ENCODE peak calls at places on chromosomes 7 and 10, in four cellular contexts. S, F, E and W are unnamed samples.

GRCh38 chr10:79242620-79243152 is 104.6 kb upstream of the PPIF start:
- DNase-seq in S (peak; percentile 89), F (peak; percentile 59), E (peak; percentile 87), W (peak; percentile 86)

GRCh38 chr10:74081192-74081803 is 69.3 kb downstream of the AP3M1 start:
- DNase-seq in S (peak; percentile 21), F (peak; percentile 6), E (peak; percentile 38), W (peak; percentile 39)

GRCh38 chr10:87095241-87095945 is 387 bp downstream of the SHLD2 start:
- DNase-seq in S (peak; percentile 36), F (peak; percentile 52), E (peak; percentile 70), W (peak; percentile 89)

GRCh38 chr10:92571649-92572048 is 2.2 kb downstream of the IDE start:
- DNase-seq in S (no peak), F (no peak), E (no peak), W (no peak)

GRCh38 chr10:47023237-47024045 is 112.2 kb downstream of the PTPN20 start:
- DNase-seq in S (no peak), F (no peak), E (no peak), W (no peak)

GRCh38 chr7:45054442-45054841 is 34.3 kb downstream of the NACAD start:
- DNase-seq in S (no peak), F (no peak), E (no peak), W (no peak)

GRCh38 chr7:29495618-29496017 is 68.0 kb upstream of the PRR15 start:
- DNase-seq in S (no peak), F (no peak), E (peak; percentile 62), W (peak; percentile 53)

GRCh38 chr10:58956926-58957325 is 219.5 kb upstream of the PHYHIPL start:
- DNase-seq in S (no peak), F (no peak), E (no peak), W (no peak)

GRCh38 chr7:41855798-41856197 is 152.9 kb upstream of the INHBA start:
- DNase-seq in S (no peak), F (no peak), E (no peak), W (no peak)

GRCh38 chr7:30817060-30817770 is 46.0 kb downstream of the MINDY4 start:
- DNase-seq in S (no peak), F (no peak), E (no peak), W (no peak)

GRCh38 chr7:130921391-130922180 is 187.6 kb upstream of the KLF14 start:
- DNase-seq in S (peak; percentile 13), F (no peak), E (no peak), W (no peak)

GRCh38 chr10:114561008-114561523 is 97.0 kb downstream of the ABLIM1 start:
- DNase-seq in S (no peak), F (no peak), E (no peak), W (no peak)

GRCh38 chr7:43531700-43532099 is 51.2 kb upstream of the STK17A start:
- DNase-seq in S (no peak), F (no peak), E (peak; percentile 62), W (no peak)

GRCh38 chr10:58919927-58920654 is 256.4 kb upstream of the PHYHIPL start:
- DNase-seq in S (peak; percentile 81), F (no peak), E (peak; percentile 93), W (peak; percentile 2)

GRCh38 chr10:22801759-22802158 is 87.4 kb upstream of the PIP4K2A start:
- DNase-seq in S (no peak), F (no peak), E (no peak), W (no peak)

GRCh38 chr10:62710182-62710581 is 94.3 kb upstream of the ADO start:
- DNase-seq in S (no peak), F (no peak), E (no peak), W (no peak)

GRCh38 chr7:39372383-39372782 is 193.8 kb upstream of the YAE1 start:
- DNase-seq in S (no peak), F (no peak), E (no peak), W (no peak)

GRCh38 chr7:92608380-92609322 is 18.5 kb upstream of the FAM133B start:
- DNase-seq in S (peak; percentile 46), F (no peak), E (peak; percentile 94), W (peak; percentile 63)